ENCODE peak calls at places on chromosome 16, in seven cellular contexts. O, L, Y, P, E, U and J are unnamed samples.

GRCh38 chr16:8417145-8417544 is 173.2 kb downstream of the TMEM114 start:
- DNase-seq in E (no peak), O (no peak), P (no peak), U (no peak), L (no peak), Y (no peak), J (no peak)

GRCh38 chr16:53619247-53619646 is 84.4 kb downstream of the RPGRIP1L start:
- DNase-seq in L (no peak), O (no peak), Y (no peak), U (no peak), E (no peak), P (no peak), J (no peak)

GRCh38 chr16:77767826-77768225 is 20.5 kb upstream of the VAT1L start:
- DNase-seq in Y (no peak), U (no peak), O (no peak), L (no peak), E (no peak), P (no peak), J (no peak)

GRCh38 chr16:4246777-4247476 is 5.0 kb upstream of the SRL start:
- DNase-seq in O (no peak), U (no peak), L (no peak), E (no peak), P (no peak), Y (no peak), J (no peak)

GRCh38 chr16:3542601-3543373 is 34.4 kb downstream of the NLRC3 start:
- DNase-seq in O (no peak), U (no peak), P (no peak), E (no peak), L (no peak), Y (no peak), J (no peak)

GRCh38 chr16:70651524-70651923 is 5.2 kb downstream of the IL34 start:
- DNase-seq in L (no peak), E (no peak), U (no peak), Y (no peak), O (no peak), P (no peak), J (no peak)

GRCh38 chr16:80366023-80366422 is 174.8 kb upstream of the DYNLRB2 start:
- DNase-seq in Y (no peak), P (no peak), E (no peak), L (no peak), U (no peak), O (no peak), J (no peak)

GRCh38 chr16:2008009-2008526 is 1.6 kb downstream of the ZNF598 start:
- DNase-seq in P (no peak), O (no peak), U (no peak), L (no peak), Y (no peak), E (no peak), J (no peak)

GRCh38 chr16:25140459-25140858 is 28.9 kb downstream of the LCMT1 start:
- DNase-seq in P (no peak), U (no peak), O (no peak), L (no peak), Y (no peak), E (no peak), J (no peak)

GRCh38 chr16:18788828-18789514 is 1.2 kb downstream of the RPS15A start:
- DNase-seq in U (no peak), E (no peak), Y (no peak), L (no peak), O (no peak), P (no peak), J (no peak)